ENCODE peak calls at places on chromosomes 2 and 18, in ten cellular contexts. One of them, this sample, is unnamed.

GRCh38 chr2:194819367-194819766 is 837.7 kb upstream of the SLC39A10 start:
- DNase-seq in HT1080: peak; percentile 10
- DNase-seq in right cardiac atrium: no peak
- DNase-seq in activated CD8-positive, alpha-beta memory T cell treated with anti-CD3 and anti-CD28 coated beads for 24 hours: no peak
- DNase-seq in non-pigmented ciliary epithelial cell: no peak
- DNase-seq in KG1: peak; percentile 5
- DNase-seq in neuronal stem cell: peak; percentile 5
- DNase-seq in pancreas: no peak
- DNase-seq in Peyer's patch: no peak
- DNase-seq in RPMI7951: no peak
- DNase-seq in this sample: peak; percentile 18

GRCh38 chr18:63881851-63882250 is 5.7 kb upstream of the SERPINB2 start:
- DNase-seq in HT1080: peak; percentile 84
- DNase-seq in right cardiac atrium: no peak
- DNase-seq in activated CD8-positive, alpha-beta memory T cell treated with anti-CD3 and anti-CD28 coated beads for 24 hours: no peak
- DNase-seq in non-pigmented ciliary epithelial cell: no peak
- DNase-seq in KG1: no peak
- DNase-seq in neuronal stem cell: no peak
- DNase-seq in pancreas: no peak
- DNase-seq in Peyer's patch: no peak
- DNase-seq in RPMI7951: peak; percentile 56
- DNase-seq in this sample: no peak

GRCh38 chr18:46481048-46481846 is 175.8 kb downstream of the LOXHD1 start:
- DNase-seq in HT1080: peak; percentile 23
- DNase-seq in right cardiac atrium: peak; percentile 58
- DNase-seq in activated CD8-positive, alpha-beta memory T cell treated with anti-CD3 and anti-CD28 coated beads for 24 hours: peak; percentile 79
- DNase-seq in non-pigmented ciliary epithelial cell: peak; percentile 18
- DNase-seq in KG1: peak; percentile 31
- DNase-seq in neuronal stem cell: peak; percentile 56
- DNase-seq in pancreas: no peak
- DNase-seq in Peyer's patch: peak; percentile 65
- DNase-seq in RPMI7951: peak; percentile 37
- DNase-seq in this sample: peak; percentile 73

GRCh38 chr2:235234711-235235110 is 259.1 kb upstream of the AGAP1 start:
- DNase-seq in HT1080: no peak
- DNase-seq in right cardiac atrium: no peak
- DNase-seq in activated CD8-positive, alpha-beta memory T cell treated with anti-CD3 and anti-CD28 coated beads for 24 hours: no peak
- DNase-seq in non-pigmented ciliary epithelial cell: no peak
- DNase-seq in KG1: no peak
- DNase-seq in neuronal stem cell: no peak
- DNase-seq in pancreas: no peak
- DNase-seq in Peyer's patch: no peak
- DNase-seq in RPMI7951: peak; percentile 29
- DNase-seq in this sample: no peak

GRCh38 chr2:126748929-126749518 is 93.1 kb downstream of the GYPC start:
- DNase-seq in HT1080: no peak
- DNase-seq in right cardiac atrium: no peak
- DNase-seq in activated CD8-positive, alpha-beta memory T cell treated with anti-CD3 and anti-CD28 coated beads for 24 hours: peak; percentile 41
- DNase-seq in non-pigmented ciliary epithelial cell: no peak
- DNase-seq in KG1: no peak
- DNase-seq in neuronal stem cell: no peak
- DNase-seq in pancreas: no peak
- DNase-seq in Peyer's patch: no peak
- DNase-seq in RPMI7951: no peak
- DNase-seq in this sample: no peak

GRCh38 chr18:5420909-5421308 is 122.9 kb downstream of the EPB41L3 start:
- DNase-seq in HT1080: no peak
- DNase-seq in right cardiac atrium: no peak
- DNase-seq in activated CD8-positive, alpha-beta memory T cell treated with anti-CD3 and anti-CD28 coated beads for 24 hours: no peak
- DNase-seq in non-pigmented ciliary epithelial cell: no peak
- DNase-seq in KG1: no peak
- DNase-seq in neuronal stem cell: no peak
- DNase-seq in pancreas: no peak
- DNase-seq in Peyer's patch: no peak
- DNase-seq in RPMI7951: no peak
- DNase-seq in this sample: no peak

GRCh38 chr2:73243884-73244570 is 9.9 kb downstream of the CCT7 start:
- DNase-seq in HT1080: peak; percentile 69
- DNase-seq in right cardiac atrium: no peak
- DNase-seq in activated CD8-positive, alpha-beta memory T cell treated with anti-CD3 and anti-CD28 coated beads for 24 hours: no peak
- DNase-seq in non-pigmented ciliary epithelial cell: no peak
- DNase-seq in KG1: no peak
- DNase-seq in neuronal stem cell: no peak
- DNase-seq in pancreas: no peak
- DNase-seq in Peyer's patch: no peak
- DNase-seq in RPMI7951: peak; percentile 96
- DNase-seq in this sample: no peak

GRCh38 chr2:18474690-18475089 is 85.8 kb downstream of the RDH14 start:
- DNase-seq in HT1080: no peak
- DNase-seq in right cardiac atrium: no peak
- DNase-seq in activated CD8-positive, alpha-beta memory T cell treated with anti-CD3 and anti-CD28 coated beads for 24 hours: no peak
- DNase-seq in non-pigmented ciliary epithelial cell: no peak
- DNase-seq in KG1: no peak
- DNase-seq in neuronal stem cell: no peak
- DNase-seq in pancreas: no peak
- DNase-seq in Peyer's patch: no peak
- DNase-seq in RPMI7951: no peak
- DNase-seq in this sample: no peak

GRCh38 chr18:26286008-26286407 is 59.8 kb downstream of the TAF4B start:
- DNase-seq in HT1080: no peak
- DNase-seq in right cardiac atrium: no peak
- DNase-seq in activated CD8-positive, alpha-beta memory T cell treated with anti-CD3 and anti-CD28 coated beads for 24 hours: no peak
- DNase-seq in non-pigmented ciliary epithelial cell: no peak
- DNase-seq in KG1: no peak
- DNase-seq in neuronal stem cell: no peak
- DNase-seq in pancreas: no peak
- DNase-seq in Peyer's patch: no peak
- DNase-seq in RPMI7951: no peak
- DNase-seq in this sample: no peak

GRCh38 chr2:171512683-171513082 is 9.6 kb upstream of the CYBRD1 start:
- DNase-seq in HT1080: no peak
- DNase-seq in right cardiac atrium: no peak
- DNase-seq in activated CD8-positive, alpha-beta memory T cell treated with anti-CD3 and anti-CD28 coated beads for 24 hours: no peak
- DNase-seq in non-pigmented ciliary epithelial cell: no peak
- DNase-seq in KG1: no peak
- DNase-seq in neuronal stem cell: no peak
- DNase-seq in pancreas: no peak
- DNase-seq in Peyer's patch: no peak
- DNase-seq in RPMI7951: no peak
- DNase-seq in this sample: no peak

GRCh38 chr2:236085647-236086046 is 82.5 kb downstream of the GBX2 start:
- DNase-seq in HT1080: no peak
- DNase-seq in right cardiac atrium: no peak
- DNase-seq in activated CD8-positive, alpha-beta memory T cell treated with anti-CD3 and anti-CD28 coated beads for 24 hours: no peak
- DNase-seq in non-pigmented ciliary epithelial cell: no peak
- DNase-seq in KG1: no peak
- DNase-seq in neuronal stem cell: peak; percentile 43
- DNase-seq in pancreas: no peak
- DNase-seq in Peyer's patch: no peak
- DNase-seq in RPMI7951: peak; percentile 15
- DNase-seq in this sample: peak; percentile 77

GRCh38 chr2:168156661-168157060 is 90.7 kb downstream of the STK39 start:
- DNase-seq in HT1080: peak; percentile 69
- DNase-seq in right cardiac atrium: peak; percentile 69
- DNase-seq in activated CD8-positive, alpha-beta memory T cell treated with anti-CD3 and anti-CD28 coated beads for 24 hours: no peak
- DNase-seq in non-pigmented ciliary epithelial cell: no peak
- DNase-seq in KG1: no peak
- DNase-seq in neuronal stem cell: no peak
- DNase-seq in pancreas: no peak
- DNase-seq in Peyer's patch: peak; percentile 66
- DNase-seq in RPMI7951: peak; percentile 69
- DNase-seq in this sample: no peak

GRCh38 chr2:3192920-3193319 is 184.7 kb downstream of the EIPR1 start:
- DNase-seq in HT1080: no peak
- DNase-seq in right cardiac atrium: no peak
- DNase-seq in activated CD8-positive, alpha-beta memory T cell treated with anti-CD3 and anti-CD28 coated beads for 24 hours: no peak
- DNase-seq in non-pigmented ciliary epithelial cell: no peak
- DNase-seq in KG1: no peak
- DNase-seq in neuronal stem cell: no peak
- DNase-seq in pancreas: no peak
- DNase-seq in Peyer's patch: no peak
- DNase-seq in RPMI7951: no peak
- DNase-seq in this sample: no peak

GRCh38 chr2:67108231-67108630 is 288.9 kb upstream of the ETAA1 start:
- DNase-seq in HT1080: no peak
- DNase-seq in right cardiac atrium: no peak
- DNase-seq in activated CD8-positive, alpha-beta memory T cell treated with anti-CD3 and anti-CD28 coated beads for 24 hours: no peak
- DNase-seq in non-pigmented ciliary epithelial cell: no peak
- DNase-seq in KG1: no peak
- DNase-seq in neuronal stem cell: no peak
- DNase-seq in pancreas: peak; percentile 26
- DNase-seq in Peyer's patch: no peak
- DNase-seq in RPMI7951: no peak
- DNase-seq in this sample: no peak

GRCh38 chr2:109473616-109474318 is 140.0 kb downstream of the SEPTIN10 start:
- DNase-seq in HT1080: no peak
- DNase-seq in right cardiac atrium: no peak
- DNase-seq in activated CD8-positive, alpha-beta memory T cell treated with anti-CD3 and anti-CD28 coated beads for 24 hours: no peak
- DNase-seq in non-pigmented ciliary epithelial cell: no peak
- DNase-seq in KG1: no peak
- DNase-seq in neuronal stem cell: no peak
- DNase-seq in pancreas: no peak
- DNase-seq in Peyer's patch: no peak
- DNase-seq in RPMI7951: no peak
- DNase-seq in this sample: no peak

GRCh38 chr2:157327200-157327599 is 1.6 kb upstream of the ERMN start:
- DNase-seq in HT1080: no peak
- DNase-seq in right cardiac atrium: no peak
- DNase-seq in activated CD8-positive, alpha-beta memory T cell treated with anti-CD3 and anti-CD28 coated beads for 24 hours: no peak
- DNase-seq in non-pigmented ciliary epithelial cell: no peak
- DNase-seq in KG1: no peak
- DNase-seq in neuronal stem cell: no peak
- DNase-seq in pancreas: no peak
- DNase-seq in Peyer's patch: no peak
- DNase-seq in RPMI7951: no peak
- DNase-seq in this sample: no peak

GRCh38 chr2:187542123-187542522 is 12.1 kb downstream of the TFPI start:
- DNase-seq in HT1080: no peak
- DNase-seq in right cardiac atrium: no peak
- DNase-seq in activated CD8-positive, alpha-beta memory T cell treated with anti-CD3 and anti-CD28 coated beads for 24 hours: no peak
- DNase-seq in non-pigmented ciliary epithelial cell: no peak
- DNase-seq in KG1: no peak
- DNase-seq in neuronal stem cell: no peak
- DNase-seq in pancreas: no peak
- DNase-seq in Peyer's patch: no peak
- DNase-seq in RPMI7951: no peak
- DNase-seq in this sample: no peak

GRCh38 chr18:23401400-23402347 is 51.4 kb upstream of the RIOK3 start:
- DNase-seq in HT1080: peak; percentile 93
- DNase-seq in right cardiac atrium: peak; percentile 44
- DNase-seq in activated CD8-positive, alpha-beta memory T cell treated with anti-CD3 and anti-CD28 coated beads for 24 hours: no peak
- DNase-seq in non-pigmented ciliary epithelial cell: no peak
- DNase-seq in KG1: no peak
- DNase-seq in neuronal stem cell: peak; percentile 59
- DNase-seq in pancreas: no peak
- DNase-seq in Peyer's patch: peak; percentile 72
- DNase-seq in RPMI7951: peak; percentile 72
- DNase-seq in this sample: peak; percentile 78

GRCh38 chr2:110869472-110870446 is 137.4 kb downstream of the ACOXL start:
- DNase-seq in HT1080: peak; percentile 83
- DNase-seq in right cardiac atrium: no peak
- DNase-seq in activated CD8-positive, alpha-beta memory T cell treated with anti-CD3 and anti-CD28 coated beads for 24 hours: no peak
- DNase-seq in non-pigmented ciliary epithelial cell: no peak
- DNase-seq in KG1: no peak
- DNase-seq in neuronal stem cell: no peak
- DNase-seq in pancreas: no peak
- DNase-seq in Peyer's patch: peak; percentile 39
- DNase-seq in RPMI7951: peak; percentile 91
- DNase-seq in this sample: no peak

GRCh38 chr2:133360882-133361281 is 207.4 kb downstream of the NCKAP5 start:
- DNase-seq in HT1080: no peak
- DNase-seq in right cardiac atrium: no peak
- DNase-seq in activated CD8-positive, alpha-beta memory T cell treated with anti-CD3 and anti-CD28 coated beads for 24 hours: no peak
- DNase-seq in non-pigmented ciliary epithelial cell: no peak
- DNase-seq in KG1: no peak
- DNase-seq in neuronal stem cell: no peak
- DNase-seq in pancreas: no peak
- DNase-seq in Peyer's patch: no peak
- DNase-seq in RPMI7951: no peak
- DNase-seq in this sample: no peak

GRCh38 chr2:204277226-204277625 is 268.0 kb upstream of the PARD3B start:
- DNase-seq in HT1080: no peak
- DNase-seq in right cardiac atrium: no peak
- DNase-seq in activated CD8-positive, alpha-beta memory T cell treated with anti-CD3 and anti-CD28 coated beads for 24 hours: no peak
- DNase-seq in non-pigmented ciliary epithelial cell: no peak
- DNase-seq in KG1: no peak
- DNase-seq in neuronal stem cell: no peak
- DNase-seq in pancreas: no peak
- DNase-seq in Peyer's patch: no peak
- DNase-seq in RPMI7951: no peak
- DNase-seq in this sample: no peak

GRCh38 chr2:10331702-10332401 is 29.1 kb downstream of the HPCAL1 start:
- DNase-seq in HT1080: no peak
- DNase-seq in right cardiac atrium: no peak
- DNase-seq in activated CD8-positive, alpha-beta memory T cell treated with anti-CD3 and anti-CD28 coated beads for 24 hours: peak; percentile 77
- DNase-seq in non-pigmented ciliary epithelial cell: no peak
- DNase-seq in KG1: peak; percentile 71
- DNase-seq in neuronal stem cell: no peak
- DNase-seq in pancreas: peak; percentile 39
- DNase-seq in Peyer's patch: peak; percentile 82
- DNase-seq in RPMI7951: no peak
- DNase-seq in this sample: no peak

GRCh38 chr18:23273443-23273966 is 138.2 kb downstream of the CABLES1 start:
- DNase-seq in HT1080: no peak
- DNase-seq in right cardiac atrium: no peak
- DNase-seq in activated CD8-positive, alpha-beta memory T cell treated with anti-CD3 and anti-CD28 coated beads for 24 hours: no peak
- DNase-seq in non-pigmented ciliary epithelial cell: no peak
- DNase-seq in KG1: no peak
- DNase-seq in neuronal stem cell: no peak
- DNase-seq in pancreas: no peak
- DNase-seq in Peyer's patch: no peak
- DNase-seq in RPMI7951: no peak
- DNase-seq in this sample: no peak

GRCh38 chr2:134189009-134189717 is 64.7 kb upstream of the MGAT5 start:
- DNase-seq in HT1080: peak; percentile 86
- DNase-seq in right cardiac atrium: no peak
- DNase-seq in activated CD8-positive, alpha-beta memory T cell treated with anti-CD3 and anti-CD28 coated beads for 24 hours: no peak
- DNase-seq in non-pigmented ciliary epithelial cell: no peak
- DNase-seq in KG1: no peak
- DNase-seq in neuronal stem cell: no peak
- DNase-seq in pancreas: peak; percentile 74
- DNase-seq in Peyer's patch: peak; percentile 72
- DNase-seq in RPMI7951: peak; percentile 41
- DNase-seq in this sample: no peak

This sample was measured in neural progenitor cell.